ENCODE peak calls at places on chromosomes 7 and 10, in nine cellular contexts. C, R, T, J, Y, S, D, I and X are unnamed samples.

GRCh38 chr7:158431941-158432347 is 155.7 kb downstream of the PTPRN2 start:
- DNase-seq in T (no peak), D (peak), J (peak), I (no peak), R (no peak), Y (peak), S (no peak), C (peak), X (peak)

GRCh38 chr7:17090751-17091150 is 207.7 kb upstream of the AHR start:
- DNase-seq in I (no peak), J (peak), Y (no peak), C (no peak), D (no peak), R (no peak), S (no peak), T (no peak), X (peak)

GRCh38 chr7:141551080-141551772 is at the start of gene AGK:
- DNase-seq in I (peak), D (peak), R (peak), S (peak), Y (peak), C (peak), T (peak), J (peak), X (peak)

GRCh38 chr7:147894271-147894670 is 696.3 kb upstream of the C7orf33 start:
- DNase-seq in D (no peak), R (no peak), C (no peak), S (no peak), J (no peak), I (no peak), T (no peak), Y (no peak), X (no peak)

GRCh38 chr7:128398841-128399135 is 11.0 kb downstream of the IMPDH1 start:
- DNase-seq in I (no peak), C (no peak), T (no peak), R (no peak), J (no peak), Y (no peak), S (no peak), D (no peak), X (no peak)

GRCh38 chr10:114917927-114918672 is 19.9 kb upstream of the TRUB1 start:
- DNase-seq in R (no peak), J (peak), S (no peak), D (no peak), Y (no peak), I (no peak), C (no peak), T (no peak), X (no peak)

GRCh38 chr10:13276749-13277394 is 23.0 kb downstream of the PHYH start:
- DNase-seq in S (no peak), D (no peak), R (no peak), J (peak), I (no peak), C (no peak), Y (no peak), T (no peak), X (no peak)

GRCh38 chr10:117226813-117227451 is 14.0 kb upstream of the SLC18A2 start:
- DNase-seq in S (no peak), C (peak), J (no peak), Y (no peak), T (no peak), D (peak), I (peak), R (no peak), X (peak)

GRCh38 chr7:54426406-54426805 is 115.8 kb upstream of the VSTM2A start:
- DNase-seq in Y (no peak), J (no peak), R (no peak), D (no peak), T (no peak), S (no peak), I (no peak), C (no peak), X (no peak)

GRCh38 chr10:76149602-76150138 is 718.2 kb downstream of the LRMDA start:
- DNase-seq in Y (no peak), T (no peak), S (no peak), J (no peak), I (no peak), C (no peak), R (no peak), D (no peak), X (no peak)

GRCh38 chr10:46311501-46311951 is 24.7 kb downstream of the ANTXRL start:
- DNase-seq in C (no peak), R (no peak), J (no peak), I (no peak), S (no peak), D (peak), Y (no peak), T (no peak), X (no peak)

GRCh38 chr10:74079914-74080590 is 70.6 kb downstream of the AP3M1 start:
- DNase-seq in C (no peak), D (no peak), T (no peak), Y (no peak), R (no peak), S (no peak), I (no peak), J (peak), X (no peak)

GRCh38 chr7:102318482-102318971 is 31.9 kb downstream of the SH2B2 start:
- DNase-seq in Y (no peak), R (no peak), S (peak), C (peak), I (peak), D (no peak), J (peak), T (no peak), X (peak)

GRCh38 chr10:114771749-114772148 is 49.8 kb upstream of the FHIP2A start:
- DNase-seq in R (no peak), T (no peak), C (no peak), J (no peak), D (no peak), I (no peak), S (no peak), Y (no peak), X (no peak)

GRCh38 chr10:58219875-58220274 is 47.8 kb downstream of the IPMK start:
- DNase-seq in C (no peak), Y (no peak), S (no peak), T (no peak), R (no peak), I (no peak), J (no peak), D (no peak), X (no peak)

GRCh38 chr7:80466638-80467037 is 45.2 kb downstream of the GNAT3 start:
- DNase-seq in R (no peak), Y (no peak), S (no peak), T (no peak), I (no peak), J (no peak), D (no peak), C (no peak), X (no peak)

GRCh38 chr10:110618206-110618605 is 25.9 kb upstream of the RBM20 start:
- DNase-seq in R (no peak), C (no peak), Y (no peak), J (no peak), I (no peak), S (no peak), T (no peak), D (no peak), X (no peak)

GRCh38 chr10:110373059-110373458 is 68.3 kb upstream of the SMNDC1 start:
- DNase-seq in Y (no peak), C (no peak), I (no peak), R (no peak), T (no peak), D (no peak), J (peak), S (no peak), X (no peak)

GRCh38 chr10:71079761-71080380 is 132.5 kb upstream of the UNC5B start:
- DNase-seq in I (no peak), R (peak), T (peak), Y (no peak), J (no peak), S (no peak), C (no peak), D (peak), X (no peak)

DNA sequence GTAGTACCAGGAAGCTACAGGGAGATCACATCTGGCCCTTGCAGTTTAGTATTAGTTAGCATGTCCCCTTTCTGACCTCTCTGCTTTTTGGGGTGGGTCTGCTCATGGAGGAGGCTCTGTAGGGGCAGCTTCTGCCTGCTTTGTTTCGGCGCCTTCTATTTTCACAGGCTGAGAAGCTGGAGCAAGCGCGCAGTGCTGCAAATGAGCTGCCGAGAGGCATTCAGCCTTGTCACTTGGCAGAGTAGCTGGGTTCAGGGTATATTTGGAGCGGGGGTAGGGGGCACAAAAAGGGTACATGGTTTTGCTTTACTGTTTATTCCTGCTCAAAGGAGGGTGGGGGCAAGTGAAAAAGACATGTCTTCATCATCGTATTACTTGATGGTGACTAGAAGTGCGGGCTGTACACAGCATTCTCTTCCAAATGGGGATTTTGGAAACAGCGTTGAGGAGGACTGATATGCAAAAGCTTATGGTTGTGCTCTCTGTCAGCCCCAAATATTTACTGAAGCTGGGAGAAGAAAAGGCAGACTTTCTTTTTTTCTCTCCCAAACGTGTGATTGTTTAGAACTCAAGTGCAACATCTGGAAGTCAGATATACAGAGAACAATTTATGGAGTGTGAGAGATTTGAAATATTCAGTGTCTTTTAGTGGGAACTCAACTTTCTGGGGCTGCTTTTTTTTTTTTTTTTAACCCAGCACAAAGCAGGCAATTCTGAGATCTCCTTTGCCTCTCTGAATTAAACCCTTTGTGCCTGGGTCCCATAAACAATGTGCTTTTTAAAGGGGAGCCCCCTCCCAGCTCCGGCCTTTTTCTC is 146.5 kb downstream of the CELF2 start:
- DNase-seq in Y (no peak), C (no peak), S (no peak), D (no peak), I (no peak), J (no peak), T (no peak), R (no peak), X (no peak)
- TF ChIP-seq POLR2A in Y (no peak), C (no peak), S (peak), D (no peak), I (no peak), J (no peak), T (no peak), R (no peak), X (no peak)

GRCh38 chr10:133394064-133394663 is at the start of gene MTG1:
- DNase-seq in C (peak), S (peak), R (peak), I (peak), Y (peak), J (peak), D (peak), T (peak), X (no peak)
- TF ChIP-seq POLR2A in C (no peak), S (peak), R (peak), I (peak), Y (peak), J (peak), D (peak), T (peak), X (peak)

DNA sequence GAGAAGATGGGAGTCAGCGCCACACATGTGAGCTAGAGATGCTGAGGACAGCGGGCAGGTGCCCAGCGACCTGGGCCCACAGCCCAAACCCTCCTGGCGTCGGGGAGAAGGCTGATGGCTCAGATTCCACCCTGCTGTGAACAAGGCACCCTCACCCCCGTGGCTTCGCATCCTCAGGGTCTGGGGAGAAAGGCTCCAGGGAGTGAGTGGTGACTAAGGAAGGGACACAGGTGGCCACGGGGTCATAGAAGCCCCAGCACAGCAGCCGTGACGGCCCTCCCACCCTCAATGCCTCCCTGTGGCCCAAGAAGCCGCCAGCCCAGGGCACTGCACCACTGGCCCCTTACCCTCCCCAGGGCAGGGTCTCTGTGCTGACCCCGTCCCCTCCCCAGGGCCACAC is 19.6 kb downstream of the INTS1 start:
- DNase-seq in C (no peak), D (no peak), R (no peak), J (no peak), Y (no peak), I (no peak), S (no peak), T (no peak), X (no peak)
- TF ChIP-seq POLR2A in C (no peak), D (no peak), R (no peak), J (no peak), Y (no peak), I (no peak), S (no peak), T (no peak), X (no peak)

GRCh38 chr7:99380032-99380822 is 5.7 kb downstream of the ARPC1B start:
- DNase-seq in R (peak), D (peak), S (peak), C (no peak), J (peak), Y (no peak), T (no peak), I (peak), X (no peak)

GRCh38 chr7:99379043-99379577 is 4.6 kb downstream of the ARPC1B start:
- DNase-seq in J (peak), I (peak), S (no peak), T (no peak), C (peak), D (peak), Y (peak), R (peak), X (peak)

GRCh38 chr7:99383203-99383602 is 8.7 kb downstream of the ARPC1B start:
- DNase-seq in Y (no peak), D (no peak), J (no peak), R (no peak), I (no peak), S (no peak), T (no peak), C (no peak), X (no peak)

GRCh38 chr7:99381664-99382075 is 7.1 kb downstream of the ARPC1B start:
- DNase-seq in I (no peak), J (no peak), D (no peak), S (no peak), C (no peak), R (no peak), T (no peak), Y (no peak), X (no peak)

GRCh38 chr7:99380823-99381663 is 6.5 kb downstream of the ARPC1B start:
- DNase-seq in D (peak), C (peak), R (no peak), J (no peak), S (peak), I (no peak), Y (no peak), T (no peak), X (no peak)
- TF ChIP-seq POLR2A in D (peak), C (no peak), R (no peak), J (no peak), S (peak), I (peak), Y (no peak), T (no peak), X (no peak)

DNA sequence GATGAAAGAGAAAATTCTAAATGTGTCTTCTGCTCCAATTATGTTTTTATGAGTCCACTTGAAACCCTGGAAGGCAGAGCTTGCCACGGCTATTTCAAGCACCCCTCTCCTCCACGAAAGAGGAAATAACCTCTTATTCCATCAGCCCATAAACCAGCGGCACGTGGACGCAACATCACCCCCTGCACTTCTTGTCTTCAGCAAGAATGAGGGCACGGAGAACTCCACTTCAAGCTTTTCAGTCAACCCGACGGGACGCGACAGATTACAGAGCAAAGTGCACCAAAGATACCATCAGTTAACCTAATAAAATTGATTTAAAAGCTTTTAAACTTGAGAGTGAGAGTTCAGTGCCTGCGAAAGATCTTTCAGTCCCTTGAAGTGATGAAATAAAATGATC is 406.3 kb downstream of the GALNT17 start:
- DNase-seq in T (no peak), R (no peak), Y (no peak), I (no peak), C (no peak), D (no peak), S (no peak), J (no peak), X (no peak)
- TF ChIP-seq POLR2A in T (no peak), R (no peak), Y (no peak), I (no peak), C (no peak), D (no peak), S (no peak), J (no peak), X (no peak)

GRCh38 chr7:129501760-129502707 is at the start of gene SMKR1:
- DNase-seq in R (peak), Y (peak), I (peak), C (peak), D (peak), S (peak), J (peak), T (peak), X (peak)
- TF ChIP-seq POLR2A in R (no peak), Y (no peak), I (no peak), C (no peak), D (no peak), S (no peak), J (no peak), T (no peak), X (peak)